ENCODE peak calls at places on chromosome 20, in nine cellular contexts. Q, B, W, K, Z, M, F, H and X are unnamed samples.

GRCh38 chr20:20641783-20642182 is 70.7 kb downstream of the RALGAPA2 start:
- DNase-seq in Q (no peak), W (no peak), M (no peak), F (no peak), B (no peak), Z (no peak), K (no peak), H (no peak), X (no peak)

GRCh38 chr20:5077761-5078387 is 41.9 kb downstream of the PCNA start:
- DNase-seq in Q (no peak), Z (no peak), B (no peak), W (no peak), H (peak), M (no peak), F (peak), K (no peak), X (no peak)

GRCh38 chr20:41183831-41184230 is 46.5 kb downstream of the PLCG1 start:
- DNase-seq in W (no peak), K (no peak), F (no peak), H (no peak), Z (no peak), Q (no peak), B (no peak), M (peak), X (no peak)

GRCh38 chr20:7379621-7380220 is 560.5 kb downstream of the HAO1 start:
- DNase-seq in K (no peak), F (no peak), W (no peak), Z (peak), Q (no peak), H (no peak), M (no peak), B (no peak), X (no peak)

GRCh38 chr20:7667194-7667593 is 273.1 kb downstream of the HAO1 start:
- DNase-seq in F (no peak), Z (no peak), M (no peak), K (no peak), H (no peak), W (no peak), Q (no peak), B (no peak), X (no peak)

GRCh38 chr20:11981366-11981947 is 63.8 kb downstream of the BTBD3 start:
- DNase-seq in Z (no peak), F (no peak), Q (no peak), H (no peak), W (no peak), M (no peak), B (no peak), K (no peak), X (no peak)

GRCh38 chr20:41483553-41483930 is 116.9 kb upstream of the EMILIN3 start:
- DNase-seq in F (no peak), Q (no peak), M (no peak), B (no peak), Z (peak), H (no peak), K (no peak), W (no peak), X (no peak)

GRCh38 chr20:43911066-43911465 is 3.6 kb upstream of the TOX2 start:
- DNase-seq in M (no peak), Q (no peak), B (no peak), F (no peak), W (no peak), K (no peak), Z (peak), H (no peak), X (no peak)

GRCh38 chr20:18048191-18048590 is 9.5 kb downstream of the OVOL2 start:
- DNase-seq in F (no peak), K (no peak), B (no peak), H (no peak), M (no peak), W (no peak), Z (no peak), Q (no peak), X (no peak)

GRCh38 chr20:58306421-58307261 is 2.9 kb upstream of the RAB22A start:
- DNase-seq in H (peak), W (peak), Q (peak), F (peak), M (peak), B (no peak), Z (peak), K (peak), X (peak)